ENCODE peak calls at places on chromosome 15, in seven cellular contexts. C is GM13977, H is fibroblast of lung, A is iPS-NIHi11, S is A549, Y is IMR-90, K is foreskin fibroblast. L is an unnamed sample.

GRCh38 chr15:90845201-90845949 is 23.0 kb upstream of the FURIN start:
- DNase-seq in C (peak), H (peak), A (no peak), S (peak), Y (peak), K (peak), L (peak)

GRCh38 chr15:90617171-90617570 is 87.4 kb downstream of the CRTC3 start:
- DNase-seq in C (no peak), H (no peak), A (no peak), S (no peak), Y (peak), K (no peak), L (no peak)

GRCh38 chr15:70528270-70528706 is 235.1 kb downstream of the UACA start:
- DNase-seq in C (peak), H (peak), A (no peak), S (no peak), Y (peak), K (no peak), L (peak)

GRCh38 chr15:56931674-56932507 is 13.4 kb downstream of the TCF12 start:
- DNase-seq in C (no peak), H (no peak), A (no peak), S (no peak), Y (no peak), K (no peak), L (no peak)

GRCh38 chr15:22918596-22919140 is 61.5 kb downstream of the CYFIP1 start:
- DNase-seq in C (no peak), H (no peak), A (no peak), S (no peak), Y (no peak), K (no peak), L (no peak)

GRCh38 chr15:33639968-33640367 is 328.3 kb upstream of the CHRM5 start:
- DNase-seq in C (no peak), H (no peak), A (no peak), S (no peak), Y (no peak), K (no peak), L (no peak)

GRCh38 chr15:31552482-31553099 is 226.0 kb downstream of the KLF13 start:
- DNase-seq in C (no peak), H (no peak), A (no peak), S (no peak), Y (peak), K (no peak), L (no peak)

GRCh38 chr15:78875107-78875914 is 2.6 kb downstream of the MORF4L1 start:
- DNase-seq in C (no peak), H (no peak), A (no peak), S (no peak), Y (peak), K (no peak), L (no peak)

GRCh38 chr15:85276921-85277320 is 103.5 kb upstream of the AKAP13 start:
- DNase-seq in C (no peak), H (no peak), A (no peak), S (no peak), Y (no peak), K (no peak), L (no peak)

GRCh38 chr15:100761253-100761935 is 118.2 kb upstream of the ALDH1A3 start:
- DNase-seq in C (no peak), H (no peak), A (no peak), S (no peak), Y (no peak), K (no peak), L (no peak)

GRCh38 chr15:78016860-78017259 is 60.7 kb downstream of the TBC1D2B start:
- DNase-seq in C (no peak), H (no peak), A (no peak), S (no peak), Y (no peak), K (no peak), L (no peak)

GRCh38 chr15:84082739-84083138 is 152.8 kb upstream of the GOLGA6L4 start:
- DNase-seq in C (no peak), H (no peak), A (peak), S (no peak), Y (no peak), K (no peak), L (no peak)

GRCh38 chr15:32649336-32649735 is 7.8 kb downstream of the SCG5 start:
- DNase-seq in C (no peak), H (peak), A (peak), S (peak), Y (peak), K (no peak), L (no peak)

GRCh38 chr15:44727462-44728231 is 8.7 kb upstream of the TRIM69 start:
- DNase-seq in C (no peak), H (no peak), A (no peak), S (no peak), Y (no peak), K (no peak), L (no peak)

L was measured in GM12878.